ENCODE peak calls at places on chromosomes 11 and 22, in seven cellular contexts. One of them, this sample, is unnamed.

GRCh38 chr11:57476883-57477506 is 16.7 kb downstream of the RTN4RL2 start:
- DNase-seq in fibroblast of the aortic adventitia: no peak
- DNase-seq in lung microvascular endothelial cell: peak; percentile 47
- DNase-seq in NCI-H2029 treated with DMSO at 0.1 percent for 48 hours: no peak
- DNase-seq in stimulated activated CD4-positive, alpha-beta T cell treated with anti-CD3 and anti-CD28 coated beads, Interleukin-4, amount 100 ng/mL, for 48 hours: no peak
- DNase-seq in stromal cell of bone marrow: no peak
- DNase-seq in CD8-positive, alpha-beta T cell: no peak
- DNase-seq in this sample: no peak

GRCh38 chr11:66268953-66269906 is 791 bp downstream of the RAB1B start:
- DNase-seq in fibroblast of the aortic adventitia: peak; percentile 41
- DNase-seq in lung microvascular endothelial cell: peak; percentile 32
- DNase-seq in NCI-H2029 treated with DMSO at 0.1 percent for 48 hours: no peak
- DNase-seq in stimulated activated CD4-positive, alpha-beta T cell treated with anti-CD3 and anti-CD28 coated beads, Interleukin-4, amount 100 ng/mL, for 48 hours: no peak
- DNase-seq in stromal cell of bone marrow: no peak
- DNase-seq in CD8-positive, alpha-beta T cell: no peak
- DNase-seq in this sample: no peak

GRCh38 chr11:69801513-69802335 is 17.5 kb downstream of the FGF3 start:
- DNase-seq in fibroblast of the aortic adventitia: no peak
- DNase-seq in lung microvascular endothelial cell: peak; percentile 11
- DNase-seq in NCI-H2029 treated with DMSO at 0.1 percent for 48 hours: no peak
- DNase-seq in stimulated activated CD4-positive, alpha-beta T cell treated with anti-CD3 and anti-CD28 coated beads, Interleukin-4, amount 100 ng/mL, for 48 hours: peak; percentile 16
- DNase-seq in stromal cell of bone marrow: no peak
- DNase-seq in CD8-positive, alpha-beta T cell: no peak
- DNase-seq in this sample: no peak

GRCh38 chr22:30238136-30238535 is 8.4 kb downstream of the LIF start:
- DNase-seq in fibroblast of the aortic adventitia: no peak
- DNase-seq in lung microvascular endothelial cell: no peak
- DNase-seq in NCI-H2029 treated with DMSO at 0.1 percent for 48 hours: no peak
- DNase-seq in stimulated activated CD4-positive, alpha-beta T cell treated with anti-CD3 and anti-CD28 coated beads, Interleukin-4, amount 100 ng/mL, for 48 hours: no peak
- DNase-seq in stromal cell of bone marrow: no peak
- DNase-seq in CD8-positive, alpha-beta T cell: no peak
- DNase-seq in this sample: no peak

GRCh38 chr11:34425360-34425759 is 13.4 kb upstream of the CAT start:
- DNase-seq in fibroblast of the aortic adventitia: no peak
- DNase-seq in lung microvascular endothelial cell: no peak
- DNase-seq in NCI-H2029 treated with DMSO at 0.1 percent for 48 hours: no peak
- DNase-seq in stimulated activated CD4-positive, alpha-beta T cell treated with anti-CD3 and anti-CD28 coated beads, Interleukin-4, amount 100 ng/mL, for 48 hours: no peak
- DNase-seq in stromal cell of bone marrow: no peak
- DNase-seq in CD8-positive, alpha-beta T cell: no peak
- DNase-seq in this sample: no peak

GRCh38 chr11:108224908-108225786 is 2.3 kb downstream of the ATM start:
- DNase-seq in fibroblast of the aortic adventitia: no peak
- DNase-seq in lung microvascular endothelial cell: no peak
- DNase-seq in NCI-H2029 treated with DMSO at 0.1 percent for 48 hours: no peak
- DNase-seq in stimulated activated CD4-positive, alpha-beta T cell treated with anti-CD3 and anti-CD28 coated beads, Interleukin-4, amount 100 ng/mL, for 48 hours: peak; percentile 25
- DNase-seq in stromal cell of bone marrow: no peak
- DNase-seq in CD8-positive, alpha-beta T cell: peak; percentile 38
- DNase-seq in this sample: no peak

GRCh38 chr11:26188559-26188958 is 143.4 kb upstream of the ANO3 start:
- DNase-seq in fibroblast of the aortic adventitia: peak; percentile 18
- DNase-seq in lung microvascular endothelial cell: no peak
- DNase-seq in NCI-H2029 treated with DMSO at 0.1 percent for 48 hours: no peak
- DNase-seq in stimulated activated CD4-positive, alpha-beta T cell treated with anti-CD3 and anti-CD28 coated beads, Interleukin-4, amount 100 ng/mL, for 48 hours: no peak
- DNase-seq in stromal cell of bone marrow: peak; percentile 15
- DNase-seq in CD8-positive, alpha-beta T cell: no peak
- DNase-seq in this sample: no peak

GRCh38 chr11:113862430-113862829 is 12.9 kb downstream of the USP28 start:
- DNase-seq in fibroblast of the aortic adventitia: peak; percentile 3
- DNase-seq in lung microvascular endothelial cell: peak; percentile 32
- DNase-seq in NCI-H2029 treated with DMSO at 0.1 percent for 48 hours: no peak
- DNase-seq in stimulated activated CD4-positive, alpha-beta T cell treated with anti-CD3 and anti-CD28 coated beads, Interleukin-4, amount 100 ng/mL, for 48 hours: no peak
- DNase-seq in stromal cell of bone marrow: no peak
- DNase-seq in CD8-positive, alpha-beta T cell: no peak
- DNase-seq in this sample: no peak

GRCh38 chr11:125762445-125762844 is 16.2 kb downstream of the PATE2 start:
- DNase-seq in fibroblast of the aortic adventitia: no peak
- DNase-seq in lung microvascular endothelial cell: no peak
- DNase-seq in NCI-H2029 treated with DMSO at 0.1 percent for 48 hours: no peak
- DNase-seq in stimulated activated CD4-positive, alpha-beta T cell treated with anti-CD3 and anti-CD28 coated beads, Interleukin-4, amount 100 ng/mL, for 48 hours: no peak
- DNase-seq in stromal cell of bone marrow: no peak
- DNase-seq in CD8-positive, alpha-beta T cell: no peak
- DNase-seq in this sample: no peak

GRCh38 chr11:68398870-68399865 is 61.4 kb upstream of the PPP6R3 start:
- DNase-seq in fibroblast of the aortic adventitia: peak; percentile 17
- DNase-seq in lung microvascular endothelial cell: no peak
- DNase-seq in NCI-H2029 treated with DMSO at 0.1 percent for 48 hours: no peak
- DNase-seq in stimulated activated CD4-positive, alpha-beta T cell treated with anti-CD3 and anti-CD28 coated beads, Interleukin-4, amount 100 ng/mL, for 48 hours: no peak
- DNase-seq in stromal cell of bone marrow: no peak
- DNase-seq in CD8-positive, alpha-beta T cell: no peak
- DNase-seq in this sample: no peak

GRCh38 chr22:49807780-49808708 is 19.6 kb downstream of the BRD1 start:
- DNase-seq in fibroblast of the aortic adventitia: peak; percentile 40
- DNase-seq in lung microvascular endothelial cell: no peak
- DNase-seq in NCI-H2029 treated with DMSO at 0.1 percent for 48 hours: no peak
- DNase-seq in stimulated activated CD4-positive, alpha-beta T cell treated with anti-CD3 and anti-CD28 coated beads, Interleukin-4, amount 100 ng/mL, for 48 hours: no peak
- DNase-seq in stromal cell of bone marrow: no peak
- DNase-seq in CD8-positive, alpha-beta T cell: peak; percentile 80
- DNase-seq in this sample: peak; percentile 48

GRCh38 chr11:88281317-88281712 is 56.2 kb downstream of the CTSC start:
- DNase-seq in fibroblast of the aortic adventitia: peak; percentile 50
- DNase-seq in lung microvascular endothelial cell: peak; percentile 16
- DNase-seq in NCI-H2029 treated with DMSO at 0.1 percent for 48 hours: no peak
- DNase-seq in stimulated activated CD4-positive, alpha-beta T cell treated with anti-CD3 and anti-CD28 coated beads, Interleukin-4, amount 100 ng/mL, for 48 hours: no peak
- DNase-seq in stromal cell of bone marrow: no peak
- DNase-seq in CD8-positive, alpha-beta T cell: no peak
- DNase-seq in this sample: no peak

GRCh38 chr11:129115652-129116585 is 76.2 kb downstream of the ARHGAP32 start:
- DNase-seq in fibroblast of the aortic adventitia: peak; percentile 67
- DNase-seq in lung microvascular endothelial cell: peak; percentile 5
- DNase-seq in NCI-H2029 treated with DMSO at 0.1 percent for 48 hours: no peak
- DNase-seq in stimulated activated CD4-positive, alpha-beta T cell treated with anti-CD3 and anti-CD28 coated beads, Interleukin-4, amount 100 ng/mL, for 48 hours: no peak
- DNase-seq in stromal cell of bone marrow: no peak
- DNase-seq in CD8-positive, alpha-beta T cell: no peak
- DNase-seq in this sample: no peak

GRCh38 chr11:119489087-119489486 is 66.1 kb upstream of the THY1 start:
- DNase-seq in fibroblast of the aortic adventitia: no peak
- DNase-seq in lung microvascular endothelial cell: no peak
- DNase-seq in NCI-H2029 treated with DMSO at 0.1 percent for 48 hours: no peak
- DNase-seq in stimulated activated CD4-positive, alpha-beta T cell treated with anti-CD3 and anti-CD28 coated beads, Interleukin-4, amount 100 ng/mL, for 48 hours: no peak
- DNase-seq in stromal cell of bone marrow: no peak
- DNase-seq in CD8-positive, alpha-beta T cell: no peak
- DNase-seq in this sample: no peak

GRCh38 chr22:31682751-31683150 is 20.7 kb upstream of the PISD start:
- DNase-seq in fibroblast of the aortic adventitia: no peak
- DNase-seq in lung microvascular endothelial cell: no peak
- DNase-seq in NCI-H2029 treated with DMSO at 0.1 percent for 48 hours: no peak
- DNase-seq in stimulated activated CD4-positive, alpha-beta T cell treated with anti-CD3 and anti-CD28 coated beads, Interleukin-4, amount 100 ng/mL, for 48 hours: no peak
- DNase-seq in stromal cell of bone marrow: no peak
- DNase-seq in CD8-positive, alpha-beta T cell: no peak
- DNase-seq in this sample: no peak

GRCh38 chr11:108112059-108112458 is 9.3 kb upstream of the ACAT1 start:
- DNase-seq in fibroblast of the aortic adventitia: no peak
- DNase-seq in lung microvascular endothelial cell: no peak
- DNase-seq in NCI-H2029 treated with DMSO at 0.1 percent for 48 hours: peak; percentile 90
- DNase-seq in stimulated activated CD4-positive, alpha-beta T cell treated with anti-CD3 and anti-CD28 coated beads, Interleukin-4, amount 100 ng/mL, for 48 hours: no peak
- DNase-seq in stromal cell of bone marrow: no peak
- DNase-seq in CD8-positive, alpha-beta T cell: no peak
- DNase-seq in this sample: no peak

GRCh38 chr11:1192741-1193325 is 30.0 kb upstream of the MUC5B start:
- DNase-seq in fibroblast of the aortic adventitia: no peak
- DNase-seq in lung microvascular endothelial cell: no peak
- DNase-seq in NCI-H2029 treated with DMSO at 0.1 percent for 48 hours: no peak
- DNase-seq in stimulated activated CD4-positive, alpha-beta T cell treated with anti-CD3 and anti-CD28 coated beads, Interleukin-4, amount 100 ng/mL, for 48 hours: no peak
- DNase-seq in stromal cell of bone marrow: no peak
- DNase-seq in CD8-positive, alpha-beta T cell: no peak
- DNase-seq in this sample: no peak

GRCh38 chr11:130829801-130830562 is 86.3 kb downstream of the SNX19 start:
- DNase-seq in fibroblast of the aortic adventitia: peak; percentile 72
- DNase-seq in lung microvascular endothelial cell: no peak
- DNase-seq in NCI-H2029 treated with DMSO at 0.1 percent for 48 hours: no peak
- DNase-seq in stimulated activated CD4-positive, alpha-beta T cell treated with anti-CD3 and anti-CD28 coated beads, Interleukin-4, amount 100 ng/mL, for 48 hours: no peak
- DNase-seq in stromal cell of bone marrow: no peak
- DNase-seq in CD8-positive, alpha-beta T cell: no peak
- DNase-seq in this sample: no peak

GRCh38 chr22:20569059-20570058 is 61.9 kb downstream of the MED15 start:
- DNase-seq in fibroblast of the aortic adventitia: peak; percentile 95
- DNase-seq in lung microvascular endothelial cell: peak; percentile 75
- DNase-seq in NCI-H2029 treated with DMSO at 0.1 percent for 48 hours: no peak
- DNase-seq in stimulated activated CD4-positive, alpha-beta T cell treated with anti-CD3 and anti-CD28 coated beads, Interleukin-4, amount 100 ng/mL, for 48 hours: peak; percentile 53
- DNase-seq in stromal cell of bone marrow: peak; percentile 79
- DNase-seq in CD8-positive, alpha-beta T cell: peak; percentile 93
- DNase-seq in this sample: peak; percentile 76

GRCh38 chr11:46026616-46027293 is 94.5 kb downstream of the PHF21A start:
- DNase-seq in fibroblast of the aortic adventitia: peak; percentile 60
- DNase-seq in lung microvascular endothelial cell: no peak
- DNase-seq in NCI-H2029 treated with DMSO at 0.1 percent for 48 hours: no peak
- DNase-seq in stimulated activated CD4-positive, alpha-beta T cell treated with anti-CD3 and anti-CD28 coated beads, Interleukin-4, amount 100 ng/mL, for 48 hours: no peak
- DNase-seq in stromal cell of bone marrow: peak; percentile 21
- DNase-seq in CD8-positive, alpha-beta T cell: no peak
- DNase-seq in this sample: no peak

GRCh38 chr22:35769974-35770373 is 52.3 kb downstream of the APOL5 start:
- DNase-seq in fibroblast of the aortic adventitia: no peak
- DNase-seq in lung microvascular endothelial cell: no peak
- DNase-seq in NCI-H2029 treated with DMSO at 0.1 percent for 48 hours: no peak
- DNase-seq in stimulated activated CD4-positive, alpha-beta T cell treated with anti-CD3 and anti-CD28 coated beads, Interleukin-4, amount 100 ng/mL, for 48 hours: no peak
- DNase-seq in stromal cell of bone marrow: no peak
- DNase-seq in CD8-positive, alpha-beta T cell: no peak
- DNase-seq in this sample: no peak

GRCh38 chr11:9903579-9903978 is 239.7 kb downstream of the SWAP70 start:
- DNase-seq in fibroblast of the aortic adventitia: no peak
- DNase-seq in lung microvascular endothelial cell: no peak
- DNase-seq in NCI-H2029 treated with DMSO at 0.1 percent for 48 hours: no peak
- DNase-seq in stimulated activated CD4-positive, alpha-beta T cell treated with anti-CD3 and anti-CD28 coated beads, Interleukin-4, amount 100 ng/mL, for 48 hours: no peak
- DNase-seq in stromal cell of bone marrow: no peak
- DNase-seq in CD8-positive, alpha-beta T cell: no peak
- DNase-seq in this sample: no peak

GRCh38 chr11:81030186-81030585 is 1589.4 kb upstream of the TENM4 start:
- DNase-seq in fibroblast of the aortic adventitia: no peak
- DNase-seq in lung microvascular endothelial cell: no peak
- DNase-seq in NCI-H2029 treated with DMSO at 0.1 percent for 48 hours: no peak
- DNase-seq in stimulated activated CD4-positive, alpha-beta T cell treated with anti-CD3 and anti-CD28 coated beads, Interleukin-4, amount 100 ng/mL, for 48 hours: no peak
- DNase-seq in stromal cell of bone marrow: no peak
- DNase-seq in CD8-positive, alpha-beta T cell: no peak
- DNase-seq in this sample: no peak

This sample was measured in activated T-helper 1 cell treated with anti-CD3 and anti-CD28 coated beads, Interleukin-12 subunit alpha, Interleukin-12 subunit beta, Interleukin-2, Interleukin-4 antibody, amounts not matched to agents 30 ng/mL and 10 ng/mL and 1 ng/mL, durations not matched to agents 14 hours and 24 hours and 36 hours.